ENCODE peak calls at places on chromosomes 12 and 14, in seven cellular contexts. One of them, this sample, is unnamed. For H3K4me1, the result is how much of the 10 kb centered on the place peaks cover.

GRCh38 chr12:47811581-47812484 is 7.9 kb downstream of the HDAC7 start:
- DNase-seq in Karpas-422: peak
- DNase-seq in GM23338: no peak
- DNase-seq in HCT116: no peak
- DNase-seq in fibroblast of lung: peak
- DNase-seq in mammary epithelial cell: no peak
- DNase-seq in MM.1S: no peak
- DNase-seq in this sample: peak

GRCh38 chr12:120725659-120726509 is at the start of gene ACADS:
- DNase-seq in Karpas-422: peak
- DNase-seq in GM23338: peak
- DNase-seq in HCT116: peak
- DNase-seq in fibroblast of lung: peak
- DNase-seq in mammary epithelial cell: peak
- DNase-seq in MM.1S: peak
- DNase-seq in this sample: peak

GRCh38 chr14:32075636-32076277 is 1.3 kb upstream of the ARHGAP5 start:
- DNase-seq in Karpas-422: no peak
- DNase-seq in GM23338: peak
- DNase-seq in HCT116: no peak
- DNase-seq in fibroblast of lung: peak
- DNase-seq in mammary epithelial cell: peak
- DNase-seq in MM.1S: no peak
- DNase-seq in this sample: peak

GRCh38 chr12:52041695-52042123 is 9.5 kb upstream of the NR4A1 start:
- DNase-seq in Karpas-422: peak
- DNase-seq in GM23338: peak
- DNase-seq in HCT116: no peak
- DNase-seq in fibroblast of lung: peak
- DNase-seq in mammary epithelial cell: peak
- DNase-seq in MM.1S: peak
- DNase-seq in this sample: peak

GRCh38 chr12:104336115-104336514 is 32.6 kb downstream of the EID3 start:
- DNase-seq in Karpas-422: no peak
- DNase-seq in GM23338: no peak
- DNase-seq in HCT116: no peak
- DNase-seq in fibroblast of lung: no peak
- DNase-seq in mammary epithelial cell: no peak
- DNase-seq in MM.1S: no peak
- DNase-seq in this sample: no peak

GRCh38 chr14:23182372-23183014 is 967 bp downstream of the SLC7A8 start:
- DNase-seq in Karpas-422: peak
- DNase-seq in GM23338: peak
- DNase-seq in HCT116: peak
- DNase-seq in fibroblast of lung: no peak
- DNase-seq in mammary epithelial cell: peak
- DNase-seq in MM.1S: peak
- DNase-seq in this sample: peak

GRCh38 chr14:22534547-22534946 is 54.5 kb downstream of the DAD1 start:
- DNase-seq in Karpas-422: no peak
- DNase-seq in GM23338: no peak
- DNase-seq in HCT116: no peak
- DNase-seq in fibroblast of lung: no peak
- DNase-seq in mammary epithelial cell: no peak
- DNase-seq in MM.1S: no peak
- DNase-seq in this sample: no peak

GRCh38 chr12:109053382-109054123 is 1.2 kb downstream of the USP30 start:
- DNase-seq in Karpas-422: peak
- DNase-seq in GM23338: no peak
- DNase-seq in HCT116: no peak
- DNase-seq in fibroblast of lung: peak
- DNase-seq in mammary epithelial cell: peak
- DNase-seq in MM.1S: peak
- DNase-seq in this sample: peak

GRCh38 chr14:53553221-53553620 is 400.1 kb upstream of the DDHD1 start:
- DNase-seq in Karpas-422: no peak
- DNase-seq in GM23338: no peak
- DNase-seq in HCT116: no peak
- DNase-seq in fibroblast of lung: no peak
- DNase-seq in mammary epithelial cell: no peak
- DNase-seq in MM.1S: no peak
- DNase-seq in this sample: no peak

GRCh38 chr12:10943167-10943566 is 4.1 kb upstream of the TAS2R14 start:
- DNase-seq in Karpas-422: no peak
- DNase-seq in GM23338: no peak
- DNase-seq in HCT116: no peak
- DNase-seq in fibroblast of lung: no peak
- DNase-seq in mammary epithelial cell: no peak
- DNase-seq in MM.1S: peak
- DNase-seq in this sample: no peak

GRCh38 chr12:82057770-82058169 is 298.6 kb upstream of the PPFIA2 start:
- DNase-seq in Karpas-422: no peak
- DNase-seq in GM23338: no peak
- DNase-seq in HCT116: peak
- DNase-seq in fibroblast of lung: no peak
- DNase-seq in mammary epithelial cell: peak
- DNase-seq in MM.1S: peak
- DNase-seq in this sample: no peak

GRCh38 chr12:2877047-2877958 is at the start of the genes FOXM1 and RHNO1:
- DNase-seq in Karpas-422: peak
- DNase-seq in GM23338: peak
- DNase-seq in HCT116: peak
- DNase-seq in fibroblast of lung: peak
- DNase-seq in mammary epithelial cell: peak
- DNase-seq in MM.1S: peak
- DNase-seq in this sample: peak

GRCh38 chr12:104546575-104546974 is 89.8 kb downstream of the CHST11 start:
- DNase-seq in Karpas-422: no peak
- DNase-seq in GM23338: no peak
- DNase-seq in HCT116: no peak
- DNase-seq in fibroblast of lung: no peak
- DNase-seq in mammary epithelial cell: peak
- DNase-seq in MM.1S: no peak
- DNase-seq in this sample: no peak

GRCh38 chr12:107704056-107704455 is 18.5 kb downstream of the PWP1 start:
- DNase-seq in Karpas-422: no peak
- DNase-seq in GM23338: no peak
- DNase-seq in HCT116: no peak
- DNase-seq in fibroblast of lung: no peak
- DNase-seq in mammary epithelial cell: no peak
- DNase-seq in MM.1S: no peak
- DNase-seq in this sample: no peak

GRCh38 chr12:104591272-104591940 is 134.7 kb downstream of the CHST11 start:
- DNase-seq in Karpas-422: no peak
- DNase-seq in GM23338: no peak
- DNase-seq in HCT116: no peak
- DNase-seq in fibroblast of lung: no peak
- DNase-seq in mammary epithelial cell: peak
- DNase-seq in MM.1S: no peak
- DNase-seq in this sample: no peak

GRCh38 chr12:39176376-39176775 is 266.5 kb downstream of the KIF21A start:
- DNase-seq in Karpas-422: no peak
- DNase-seq in GM23338: no peak
- DNase-seq in HCT116: no peak
- DNase-seq in fibroblast of lung: no peak
- DNase-seq in mammary epithelial cell: no peak
- DNase-seq in MM.1S: no peak
- DNase-seq in this sample: no peak

GRCh38 chr12:91920276-91920675 is 225.4 kb downstream of the BTG1 start:
- DNase-seq in Karpas-422: no peak
- DNase-seq in GM23338: no peak
- DNase-seq in HCT116: no peak
- DNase-seq in fibroblast of lung: peak
- DNase-seq in mammary epithelial cell: peak
- DNase-seq in MM.1S: no peak
- DNase-seq in this sample: peak

GRCh38 chr12:120783197-120783596 is 57.6 kb downstream of the ACADS start:
- DNase-seq in Karpas-422: no peak
- DNase-seq in GM23338: no peak
- DNase-seq in HCT116: peak
- DNase-seq in fibroblast of lung: peak
- DNase-seq in mammary epithelial cell: peak
- DNase-seq in MM.1S: no peak
- DNase-seq in this sample: peak

GRCh38 chr14:36022765-36023415 is 153.6 kb downstream of the PTCSC3 start:
- DNase-seq in Karpas-422: no peak
- DNase-seq in GM23338: no peak
- DNase-seq in HCT116: no peak
- DNase-seq in fibroblast of lung: no peak
- DNase-seq in mammary epithelial cell: no peak
- DNase-seq in MM.1S: no peak
- DNase-seq in this sample: no peak
- H2AFZ ChIP-seq in Karpas-422: peak
- H2AFZ ChIP-seq in GM23338: no peak
- H2AFZ ChIP-seq in HCT116: no peak
- H2AFZ ChIP-seq in fibroblast of lung: no peak
- H2AFZ ChIP-seq in mammary epithelial cell: no peak
- H2AFZ ChIP-seq in MM.1S: no peak
- H2AFZ ChIP-seq in this sample: no peak

DNA sequence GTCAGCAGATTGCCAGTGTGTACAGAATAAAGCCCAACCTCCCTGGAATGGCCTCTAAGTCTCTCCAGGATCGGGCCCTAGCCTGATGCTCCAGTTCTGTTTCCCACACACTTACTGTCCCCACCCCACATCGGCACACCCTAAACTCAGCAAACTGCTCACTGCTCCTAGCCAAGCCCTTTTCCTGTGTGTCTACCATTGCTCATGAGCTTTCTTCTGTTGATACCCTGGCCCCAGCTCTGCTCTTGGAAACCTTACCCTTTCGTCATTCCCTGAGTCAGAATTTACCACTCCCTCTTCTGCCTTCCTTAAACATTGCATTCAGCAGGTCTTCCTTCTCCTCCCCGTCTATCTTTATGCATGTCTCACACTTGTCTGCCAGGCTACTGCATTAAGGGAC is 158.9 kb downstream of the TMX1 start:
- DNase-seq in Karpas-422: no peak
- DNase-seq in GM23338: no peak
- DNase-seq in HCT116: no peak
- DNase-seq in fibroblast of lung: peak
- DNase-seq in mammary epithelial cell: peak
- DNase-seq in MM.1S: no peak
- DNase-seq in this sample: peak
- H3K4me1 ChIP-seq in Karpas-422: under half
- H3K4me1 ChIP-seq in GM23338: under half
- H3K4me1 ChIP-seq in HCT116: under half
- H3K4me1 ChIP-seq in fibroblast of lung: under half
- H3K4me1 ChIP-seq in mammary epithelial cell: half or more
- H3K4me1 ChIP-seq in MM.1S: under half
- H3K4me1 ChIP-seq in this sample: half or more

GRCh38 chr14:92323916-92324818 is 1.2 kb downstream of the SLC24A4 start:
- DNase-seq in Karpas-422: no peak
- DNase-seq in GM23338: peak
- DNase-seq in HCT116: no peak
- DNase-seq in fibroblast of lung: no peak
- DNase-seq in mammary epithelial cell: peak
- DNase-seq in MM.1S: no peak
- DNase-seq in this sample: no peak

GRCh38 chr14:92325835-92326234 is 2.9 kb downstream of the SLC24A4 start:
- DNase-seq in Karpas-422: peak
- DNase-seq in GM23338: no peak
- DNase-seq in HCT116: no peak
- DNase-seq in fibroblast of lung: no peak
- DNase-seq in mammary epithelial cell: no peak
- DNase-seq in MM.1S: no peak
- DNase-seq in this sample: no peak

GRCh38 chr14:92322516-92322915 is 449 bp upstream of the SLC24A4 start:
- DNase-seq in Karpas-422: no peak
- DNase-seq in GM23338: peak
- DNase-seq in HCT116: no peak
- DNase-seq in fibroblast of lung: no peak
- DNase-seq in mammary epithelial cell: no peak
- DNase-seq in MM.1S: no peak
- DNase-seq in this sample: no peak

GRCh38 chr14:92321701-92322100 is 1.3 kb upstream of the SLC24A4 start:
- DNase-seq in Karpas-422: no peak
- DNase-seq in GM23338: no peak
- DNase-seq in HCT116: no peak
- DNase-seq in fibroblast of lung: no peak
- DNase-seq in mammary epithelial cell: no peak
- DNase-seq in MM.1S: no peak
- DNase-seq in this sample: no peak

GRCh38 chr14:92323031-92323915 is at the start of gene SLC24A4:
- DNase-seq in Karpas-422: no peak
- DNase-seq in GM23338: peak
- DNase-seq in HCT116: no peak
- DNase-seq in fibroblast of lung: no peak
- DNase-seq in mammary epithelial cell: peak
- DNase-seq in MM.1S: no peak
- DNase-seq in this sample: peak
- H2AFZ ChIP-seq in Karpas-422: no peak
- H2AFZ ChIP-seq in GM23338: peak
- H2AFZ ChIP-seq in HCT116: no peak
- H2AFZ ChIP-seq in fibroblast of lung: no peak
- H2AFZ ChIP-seq in mammary epithelial cell: no peak
- H2AFZ ChIP-seq in MM.1S: no peak
- H2AFZ ChIP-seq in this sample: no peak

DNA sequence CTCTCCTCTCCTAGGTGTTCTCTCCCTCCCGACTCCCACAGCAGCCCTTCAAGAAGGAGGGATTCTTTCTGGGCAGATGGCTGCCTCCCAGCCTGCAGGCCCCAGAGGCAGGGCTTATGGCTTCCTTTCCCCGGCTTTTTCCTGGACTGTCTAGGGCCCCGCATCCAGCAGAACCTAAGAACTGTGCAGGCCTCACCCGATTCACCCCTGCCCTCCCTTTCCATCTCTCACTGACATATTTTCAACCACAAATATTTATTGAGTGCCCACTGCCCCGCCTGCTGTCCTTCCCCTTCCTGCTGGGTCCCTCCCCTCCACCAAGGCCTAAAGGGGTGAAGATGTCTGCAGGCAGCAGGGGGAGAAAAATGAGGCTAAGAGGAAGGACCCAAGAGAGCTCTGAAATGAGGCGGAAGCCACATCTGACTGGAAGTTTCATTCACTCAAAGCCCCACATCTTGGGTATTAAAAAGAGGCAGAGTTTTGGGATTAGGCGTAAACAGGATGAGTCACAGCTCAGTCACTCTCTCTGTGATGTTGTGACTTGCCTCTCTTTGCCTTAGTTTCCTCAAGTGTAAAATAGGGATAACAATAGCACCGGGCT is 2.9 kb downstream of the SCNN1A start:
- DNase-seq in Karpas-422: no peak
- DNase-seq in GM23338: peak
- DNase-seq in HCT116: peak
- DNase-seq in fibroblast of lung: peak
- DNase-seq in mammary epithelial cell: peak
- DNase-seq in MM.1S: peak
- DNase-seq in this sample: peak
- H3K4me1 ChIP-seq in Karpas-422: under half
- H3K4me1 ChIP-seq in GM23338: half or more
- H3K4me1 ChIP-seq in HCT116: half or more
- H3K4me1 ChIP-seq in fibroblast of lung: under half
- H3K4me1 ChIP-seq in mammary epithelial cell: under half
- H3K4me1 ChIP-seq in MM.1S: under half
- H3K4me1 ChIP-seq in this sample: under half

This sample was measured in GM23248.